ENCODE peak calls at places on chromosomes 13 and 19, in seven cellular contexts. T, U, R, M, J, D and E are unnamed samples.

GRCh38 chr19:16876904-16877361 is 11.9 kb upstream of the F2RL3 start:
- DNase-seq in T (no peak), U (no peak), R (no peak), M (no peak), J (no peak), D (peak), E (no peak)

GRCh38 chr13:109251958-109252357 is 534.4 kb downstream of the IRS2 start:
- DNase-seq in T (no peak), U (no peak), R (no peak), M (no peak), J (peak), D (no peak), E (no peak)

GRCh38 chr19:30167976-30168635 is 204.1 kb upstream of the ZNF536 start:
- DNase-seq in T (no peak), U (no peak), R (no peak), M (no peak), J (no peak), D (no peak), E (no peak)

GRCh38 chr19:12364391-12365093 is 941 bp downstream of the ZNF442 start:
- DNase-seq in T (peak), U (no peak), R (peak), M (no peak), J (peak), D (no peak), E (no peak)

GRCh38 chr13:35714588-35714987 is 238.1 kb upstream of the MAB21L1 start:
- DNase-seq in T (no peak), U (no peak), R (no peak), M (no peak), J (no peak), D (no peak), E (no peak)

GRCh38 chr19:19460258-19460731 is 54.8 kb downstream of the GATAD2A start:
- DNase-seq in T (no peak), U (no peak), R (no peak), M (no peak), J (no peak), D (no peak), E (no peak)

GRCh38 chr19:58569191-58569942 is 3.8 kb downstream of the MZF1 start:
- DNase-seq in T (no peak), U (no peak), R (no peak), M (no peak), J (no peak), D (no peak), E (no peak)

GRCh38 chr13:42073683-42074082 is 25.2 kb downstream of the DGKH start:
- DNase-seq in T (no peak), U (no peak), R (no peak), M (no peak), J (no peak), D (no peak), E (no peak)

GRCh38 chr13:27446986-27447583 is 3.3 kb downstream of the MTIF3 start:
- DNase-seq in T (no peak), U (no peak), R (no peak), M (no peak), J (no peak), D (no peak), E (no peak)

GRCh38 chr19:14150041-14150769 is 13.8 kb upstream of the ASF1B start:
- DNase-seq in T (no peak), U (no peak), R (no peak), M (no peak), J (no peak), D (no peak), E (no peak)